ENCODE peak calls at places on chromosome 14, in five cellular contexts. E, L, H, X and O are unnamed samples.

GRCh38 chr14:74882103-74882920 is 596 bp downstream of the DLST start:
- DNase-seq in L (no peak), E (peak), H (no peak), X (peak), O (peak)

GRCh38 chr14:64764641-64765520 is 60.7 kb downstream of the PLEKHG3 start:
- DNase-seq in L (peak), E (peak), H (peak), X (peak), O (peak)

GRCh38 chr14:100844082-100844408 is 18.1 kb downstream of the MEG3 start:
- DNase-seq in H (no peak), X (no peak), E (no peak), L (no peak), O (no peak)

GRCh38 chr14:76490735-76491134 is 114.8 kb downstream of the ESRRB start:
- DNase-seq in H (no peak), L (no peak), E (no peak), X (no peak), O (no peak)

GRCh38 chr14:29802211-29802610 is 125.4 kb downstream of the PRKD1 start:
- DNase-seq in X (no peak), H (no peak), E (no peak), L (no peak), O (no peak)

GRCh38 chr14:50797250-50798047 is 33.5 kb downstream of the NIN start:
- DNase-seq in X (no peak), H (no peak), E (no peak), L (no peak), O (no peak)

GRCh38 chr14:99576761-99577705 is 27.0 kb downstream of the CCDC85C start:
- DNase-seq in L (no peak), H (no peak), X (no peak), E (no peak), O (no peak)

GRCh38 chr14:91010153-91010533 is 50.3 kb downstream of the RPS6KA5 start:
- DNase-seq in L (no peak), E (no peak), X (no peak), H (no peak), O (no peak)

GRCh38 chr14:38127784-38128183 is 79.9 kb upstream of the SSTR1 start:
- DNase-seq in X (no peak), E (no peak), L (no peak), H (no peak), O (no peak)

GRCh38 chr14:99729991-99730875 is 46.1 kb downstream of the CYP46A1 start:
- DNase-seq in L (peak), H (peak), E (peak), X (peak), O (peak)

GRCh38 chr14:94322648-94323570 is at the start of gene SERPINA6:
- DNase-seq in E (no peak), X (no peak), L (peak), H (no peak), O (no peak)

GRCh38 chr14:105646175-105646574 is 119.8 kb downstream of the TMEM121 start:
- DNase-seq in H (no peak), E (no peak), L (no peak), X (no peak), O (no peak)

GRCh38 chr14:65366802-65367570 is 45.5 kb upstream of the FUT8 start:
- DNase-seq in X (no peak), E (no peak), L (no peak), H (no peak), O (no peak)

GRCh38 chr14:66403183-66403582 is 83.0 kb upstream of the CCDC196 start:
- DNase-seq in E (no peak), H (no peak), L (no peak), X (no peak), O (peak)

GRCh38 chr14:22319526-22320352 is 269.3 kb downstream of the DAD1 start:
- DNase-seq in X (no peak), H (peak), E (no peak), L (no peak), O (peak)